ENCODE peak calls at places on chromosomes 12 and 14, in four cellular contexts. J is WTC11, F is GM12878, W is HepG2. P is an unnamed sample.

GRCh38 chr12:101935769-101936741 is 58.7 kb downstream of the DRAM1 start:
- DNase-seq in J (no peak), W (no peak), F (peak), P (no peak)

GRCh38 chr14:82710257-82710841 is 1176.7 kb upstream of the SEL1L start:
- DNase-seq in F (peak), J (peak), W (peak), P (peak)

GRCh38 chr14:58572092-58572853 is 65.5 kb upstream of the DACT1 start:
- DNase-seq in J (no peak), F (no peak), W (peak), P (no peak)

GRCh38 chr12:68264175-68264863 is 10.9 kb upstream of the IL22 start:
- DNase-seq in F (no peak), W (no peak), J (no peak), P (no peak)

GRCh38 chr14:96470331-96470730 is 31.9 kb upstream of the PAPOLA start:
- DNase-seq in W (no peak), F (no peak), J (no peak), P (no peak)

GRCh38 chr12:63811755-63812154 is 32.0 kb downstream of the RXYLT1 start:
- DNase-seq in F (no peak), W (no peak), J (no peak), P (no peak)

GRCh38 chr12:72089678-72090077 is 151.0 kb downstream of the TPH2 start:
- DNase-seq in J (no peak), W (no peak), F (no peak), P (no peak)

GRCh38 chr14:73991097-73991496 is 28.0 kb downstream of the ENTPD5 start:
- DNase-seq in J (no peak), W (no peak), F (no peak), P (no peak)

GRCh38 chr12:6288235-6288634 is 22.2 kb upstream of the PLEKHG6 start:
- DNase-seq in F (no peak), J (no peak), W (no peak), P (no peak)

GRCh38 chr12:51281202-51281924 is 11.1 kb upstream of the SMAGP start:
- DNase-seq in F (no peak), W (no peak), J (no peak), P (no peak)

GRCh38 chr14:87059060-87059827 is 933.7 kb downstream of the GALC start:
- DNase-seq in J (no peak), W (no peak), F (no peak), P (no peak)

GRCh38 chr12:117914686-117915085 is 54.1 kb downstream of the KSR2 start:
- DNase-seq in J (no peak), W (no peak), F (no peak), P (no peak)

GRCh38 chr14:35666429-35667043 is 132.6 kb downstream of the INSM2 start:
- DNase-seq in W (no peak), J (no peak), F (no peak), P (no peak)

GRCh38 chr12:17028348-17028747 is 422.4 kb upstream of the LMO3 start:
- DNase-seq in W (no peak), F (no peak), J (no peak), P (no peak)

GRCh38 chr14:104821229-104821945 is 20.5 kb downstream of the ZBTB42 start:
- DNase-seq in J (peak), F (no peak), W (no peak), P (no peak)

GRCh38 chr14:31876741-31877140 is 200.4 kb upstream of the ARHGAP5 start:
- DNase-seq in F (no peak), W (no peak), J (no peak), P (no peak)

GRCh38 chr12:128316981-128317526 is 50.1 kb downstream of the TMEM132C start:
- DNase-seq in J (no peak), W (no peak), F (no peak), P (no peak)

GRCh38 chr12:1984759-1985158 is 19.5 kb downstream of the DCP1B start:
- DNase-seq in F (no peak), J (no peak), W (no peak), P (no peak)

GRCh38 chr12:2336409-2336829 is 283.6 kb downstream of the CACNA1C start:
- DNase-seq in F (peak), W (no peak), J (no peak), P (peak)

GRCh38 chr12:67426067-67426466 is 156.9 kb downstream of the CAND1 start:
- DNase-seq in J (no peak), F (no peak), W (no peak), P (no peak)

GRCh38 chr14:105192866-105193731 is 12.0 kb upstream of the NUDT14 start:
- DNase-seq in J (no peak), W (no peak), F (no peak), P (no peak)

GRCh38 chr14:56562883-56563282 is 16.7 kb upstream of the TMEM260 start:
- DNase-seq in F (no peak), J (no peak), W (no peak), P (no peak)

GRCh38 chr14:32134448-32135070 is 57.5 kb downstream of the ARHGAP5 start:
- DNase-seq in F (no peak), J (no peak), W (no peak), P (no peak)

GRCh38 chr12:74820324-74820723 is 282.7 kb downstream of the ATXN7L3B start:
- DNase-seq in J (no peak), F (no peak), W (no peak), P (no peak)

GRCh38 chr14:61839452-61839851 is 77.2 kb downstream of the SNAPC1 start:
- DNase-seq in J (no peak), W (no peak), F (no peak), P (no peak)

GRCh38 chr12:55942577-55943136 is 11.7 kb downstream of the DGKA start:
- DNase-seq in W (no peak), F (no peak), J (no peak), P (no peak)

GRCh38 chr14:79493081-79493652 is 718.1 kb downstream of the DIO2 start:
- DNase-seq in W (no peak), F (no peak), J (no peak), P (no peak)

GRCh38 chr12:125065753-125066570 is 727 bp downstream of the AACS start:
- DNase-seq in F (no peak), J (no peak), W (no peak), P (no peak)

GRCh38 chr12:55762646-55763045 is 19.7 kb downstream of the GDF11 start:
- DNase-seq in F (no peak), W (no peak), J (no peak), P (no peak)

GRCh38 chr12:71183018-71183417 is 25.2 kb upstream of the TSPAN8 start:
- DNase-seq in W (no peak), F (no peak), J (no peak), P (no peak)

GRCh38 chr14:96804821-96805374 is 7.7 kb downstream of the VRK1 start:
- DNase-seq in W (no peak), J (no peak), F (no peak), P (no peak)

GRCh38 chr12:78121969-78122610 is 291.4 kb downstream of the NAV3 start:
- DNase-seq in W (no peak), F (no peak), J (no peak), P (no peak)

GRCh38 chr14:22510527-22511110 is 78.4 kb downstream of the DAD1 start:
- DNase-seq in F (no peak), J (no peak), W (no peak), P (no peak)

DNA sequence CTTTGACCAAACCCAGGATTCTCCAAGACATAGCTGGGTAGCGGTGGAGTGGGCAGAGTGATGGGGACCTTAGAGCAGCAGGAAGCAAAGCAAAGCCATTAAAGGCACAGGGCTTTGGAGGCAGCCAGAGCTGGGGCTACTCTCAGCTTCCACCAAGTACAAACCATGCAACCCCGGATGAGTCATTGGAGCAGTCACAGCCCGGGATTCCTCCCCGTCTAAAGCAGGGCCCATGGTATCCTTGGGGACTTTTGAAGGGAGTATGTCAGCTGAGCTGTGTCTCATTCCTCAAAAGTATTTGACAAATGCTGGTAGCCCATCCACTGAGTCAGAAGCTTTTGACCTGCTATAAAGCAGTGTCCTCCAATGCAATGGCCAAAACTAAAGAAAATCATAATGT is 9.7 kb upstream of the IFI27 start:
- DNase-seq in J (no peak), W (no peak), F (no peak), P (no peak)
- TF ChIP-seq CBFB in J (no peak), W (no peak), F (no peak), P (no peak)

DNA sequence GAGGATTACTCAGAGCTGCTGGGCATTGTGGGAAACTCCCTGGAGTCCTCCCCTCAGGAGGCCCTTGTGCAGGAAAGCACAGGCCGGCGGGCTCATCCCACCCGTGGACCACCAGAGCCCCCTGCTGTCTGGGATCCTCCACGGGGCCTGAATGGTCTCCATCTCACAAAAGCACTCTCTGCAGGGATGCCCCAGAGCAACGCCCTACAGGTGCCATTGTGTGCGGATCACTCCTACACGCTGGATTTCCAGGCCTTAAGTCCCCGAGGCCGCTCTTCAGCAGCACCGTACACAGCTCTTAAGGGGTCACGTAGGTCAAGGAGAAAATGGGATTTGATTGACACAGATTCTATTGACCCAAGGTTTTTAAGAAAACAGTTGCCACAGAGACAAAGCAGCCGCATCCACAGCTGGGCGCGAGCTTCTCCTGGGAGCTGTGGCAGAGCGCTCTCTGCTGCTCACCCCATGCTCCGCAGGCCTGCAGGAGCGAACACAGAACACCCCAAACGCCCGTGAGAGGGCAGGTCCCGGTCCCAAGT is 36.7 kb upstream of the RIMBP2 start:
- DNase-seq in W (no peak), J (peak), F (no peak), P (no peak)
- TF ChIP-seq CTCF in W (peak), J (peak), F (no peak), P (peak)

GRCh38 chr12:32754101-32754500 is 1.6 kb downstream of the YARS2 start:
- DNase-seq in W (no peak), F (no peak), J (no peak), P (no peak)
- TF ChIP-seq CBFB in W (no peak), F (no peak), J (no peak), P (no peak)

DNA sequence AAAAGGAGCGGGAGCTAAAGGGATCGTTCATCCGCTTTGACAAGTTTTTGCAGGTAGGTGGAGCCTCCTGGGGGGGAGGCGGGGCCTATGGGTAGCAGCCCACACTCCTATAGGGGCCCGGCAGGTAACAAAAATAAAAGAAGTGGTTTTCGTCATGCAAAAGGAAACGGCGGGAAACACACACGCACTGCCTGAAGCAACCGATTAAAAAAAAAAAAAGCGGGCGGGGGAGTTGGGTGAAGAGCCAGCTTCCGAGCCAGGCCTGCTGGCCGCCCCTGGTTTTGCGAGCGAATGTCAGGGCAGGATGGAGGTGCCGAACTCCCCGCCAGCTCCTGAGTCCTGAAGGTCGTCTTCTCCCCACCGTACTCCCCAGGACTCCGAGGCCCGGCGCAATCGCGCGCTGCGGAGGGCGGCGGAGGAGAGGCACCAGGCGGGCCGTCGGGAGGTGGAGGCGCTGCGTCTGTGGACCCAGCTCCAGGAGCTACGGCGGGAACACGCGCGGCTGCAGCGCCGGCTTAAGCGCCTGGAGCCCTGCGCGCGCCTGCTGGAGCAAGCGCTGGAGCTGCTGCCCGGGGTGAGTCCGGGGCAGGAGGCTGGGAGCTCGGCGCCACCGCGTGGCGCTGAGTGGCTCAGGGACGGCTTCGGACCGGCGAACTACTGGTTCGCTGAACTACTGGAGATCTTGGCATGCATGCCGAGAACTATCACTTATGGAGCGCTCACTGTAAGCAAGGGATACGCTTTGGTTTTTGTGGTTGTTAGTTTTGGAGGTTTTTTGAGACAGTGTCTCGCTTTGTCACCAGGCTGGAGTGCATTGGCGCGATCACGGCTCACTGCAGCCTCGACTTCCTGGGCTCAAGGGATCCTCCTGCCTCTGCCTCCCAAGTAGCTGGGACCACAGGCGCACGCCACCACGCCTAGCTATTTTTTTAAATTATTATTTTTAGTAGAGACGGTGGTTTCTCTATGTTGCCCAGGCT is 3.6 kb downstream of the CFAP73 start:
- DNase-seq in W (peak), F (no peak), J (peak), P (peak)
- TF ChIP-seq CTCF in W (peak), F (peak), J (no peak), P (peak)